ENCODE peak calls at places on chromosomes 11 and 22, in nine cellular contexts. S is testis, T is bronchial epithelial cell, B is A673, H is mucosa of descending colon, K is AG04450, L is lower leg skin, F is OCI-LY7, Q is stomach. N is an unnamed sample.

GRCh38 chr22:19837915-19838314 is 16.8 kb downstream of the GNB1L start:
- DNase-seq in F (no peak), H (no peak), K (no peak), L (no peak), T (no peak), S (no peak), B (no peak), Q (no peak), N (no peak)

GRCh38 chr11:78295991-78296930 is 107.5 kb downstream of the USP35 start:
- DNase-seq in K (no peak), H (no peak), S (no peak), B (peak; percentile 32), F (no peak), Q (no peak), L (no peak), T (no peak), N (peak; percentile 51)

GRCh38 chr11:58628446-58628845 is 6.0 kb downstream of the CNTF start:
- DNase-seq in S (no peak), L (no peak), H (no peak), T (no peak), B (no peak), K (no peak), F (no peak), Q (no peak), N (peak; percentile 60)

GRCh38 chr11:57644748-57645715 is 4.7 kb downstream of the YPEL4 start:
- DNase-seq in H (peak; percentile 84), S (peak; percentile 87), T (peak; percentile 56), Q (peak; percentile 85), L (peak; percentile 97), K (no peak), B (peak; percentile 89), F (peak; percentile 86), N (no peak)

GRCh38 chr11:71488968-71489265 is 35.9 kb downstream of the NADSYN1 start:
- DNase-seq in S (no peak), K (no peak), B (no peak), F (no peak), L (peak; percentile 66), Q (no peak), H (no peak), T (no peak), N (no peak)

GRCh38 chr11:117464778-117465177 is 137.1 kb downstream of the CEP164 start:
- DNase-seq in L (no peak), S (no peak), H (no peak), F (no peak), T (no peak), B (no peak), Q (no peak), K (no peak), N (no peak)

GRCh38 chr11:2932850-2933251 is 3.6 kb upstream of the PHLDA2 start:
- DNase-seq in S (no peak), K (no peak), B (no peak), F (no peak), Q (no peak), T (peak; percentile 72), H (peak; percentile 30), L (no peak), N (no peak)

GRCh38 chr11:2099523-2100316 is 39.5 kb downstream of the IGF2 start:
- DNase-seq in H (peak; percentile 74), F (no peak), Q (peak; percentile 85), S (peak; percentile 62), L (no peak), B (no peak), K (no peak), T (peak; percentile 83), N (no peak)

GRCh38 chr22:38316340-38317236 is 645 bp downstream of the CSNK1E start:
- DNase-seq in S (peak; percentile 79), Q (peak; percentile 66), F (peak; percentile 54), L (peak; percentile 94), H (peak; percentile 80), B (peak; percentile 71), K (no peak), T (no peak), N (no peak)

GRCh38 chr22:38317237-38317994 is at the start of gene CSNK1E:
- DNase-seq in F (peak; percentile 79), L (peak; percentile 96), Q (peak; percentile 86), K (no peak), H (peak; percentile 88), B (peak; percentile 80), S (peak; percentile 79), T (no peak), N (no peak)

GRCh38 chr22:38315801-38316339 is 1.4 kb downstream of the CSNK1E start:
- DNase-seq in L (no peak), B (peak; percentile 46), Q (no peak), F (peak; percentile 48), S (no peak), T (no peak), K (no peak), H (no peak), N (no peak)

GRCh38 chr22:38318792-38319773 is 1.9 kb upstream of the CSNK1E start:
- DNase-seq in S (no peak), K (no peak), H (no peak), B (no peak), L (no peak), F (no peak), Q (no peak), T (no peak), N (no peak)

DNA sequence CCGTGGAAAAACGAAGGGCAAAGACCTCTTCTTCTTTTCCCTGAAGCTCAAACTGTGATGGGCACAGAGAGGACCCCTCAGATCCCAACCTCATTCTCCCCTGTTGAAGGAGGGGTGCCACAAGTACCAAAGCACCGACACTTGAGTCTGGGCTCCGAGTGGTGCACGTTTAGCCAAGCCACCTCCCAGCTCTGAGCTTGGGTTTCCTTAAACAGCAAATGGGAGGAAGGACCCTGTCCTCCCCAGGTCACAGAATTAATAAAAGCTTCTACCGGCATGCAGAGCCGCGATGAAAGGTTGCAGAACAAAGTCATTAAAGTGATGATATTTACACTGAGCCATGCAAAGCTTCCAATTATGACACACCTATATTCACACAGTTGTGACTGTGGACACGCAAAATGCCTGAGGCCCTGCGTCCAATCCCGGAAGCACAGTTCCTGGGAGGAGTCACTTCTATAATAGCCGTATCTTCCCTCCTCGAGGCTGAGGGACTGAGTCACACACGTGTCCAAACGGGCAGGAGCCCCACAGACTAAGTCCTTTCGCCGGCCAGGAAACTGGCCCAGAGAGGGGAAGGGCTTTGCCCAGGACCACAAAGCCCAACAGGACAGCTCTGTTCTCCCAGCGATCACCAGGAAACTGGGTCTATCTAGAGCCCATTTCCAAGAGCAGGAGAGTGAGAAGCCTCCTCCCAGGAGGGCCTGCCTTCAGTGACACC is 922 bp upstream of the CSNK1E start:
- DNase-seq in T (peak; percentile 99), F (no peak), L (peak; percentile 95), B (peak; percentile 81), K (peak; percentile 52), Q (peak; percentile 71), H (peak; percentile 82), S (peak; percentile 66), N (peak; percentile 78)
- H3K4me3 ChIP-seq in T (peak overlapping the region; percentile 45), F (peak overlapping the region; percentile 72), L (no peak overlapping the region), B (peak overlapping the region; percentile 53), K (peak overlapping the region; percentile 55), Q (peak overlapping the region; percentile 71), H (no peak overlapping the region), S (peak overlapping the region; percentile 56), N (peak overlapping the region; percentile 53)

GRCh38 chr11:87194985-87195820 is 157.5 kb downstream of the TMEM135 start:
- DNase-seq in L (no peak), B (peak; percentile 96), F (no peak), K (no peak), S (no peak), Q (no peak), T (no peak), H (no peak), N (no peak)
- TF ChIP-seq CTCF in L (no peak), B (no peak), F (no peak), K (no peak), S (no peak), Q (no peak), T (no peak), H (no peak), N (no peak)

GRCh38 chr22:22031183-22031560 is 48.6 kb upstream of the TOP3B start:
- DNase-seq in F (peak; percentile 77), K (no peak), L (no peak), Q (no peak), S (no peak), H (no peak), B (no peak), T (no peak), N (no peak)

GRCh38 chr22:22032099-22032905 is 49.7 kb upstream of the TOP3B start:
- DNase-seq in S (no peak), K (no peak), H (no peak), L (no peak), Q (no peak), F (peak; percentile 76), T (no peak), B (no peak), N (no peak)

GRCh38 chr22:22031571-22031970 is 49.0 kb upstream of the TOP3B start:
- DNase-seq in T (no peak), B (no peak), H (no peak), Q (no peak), K (no peak), F (no peak), S (no peak), L (no peak), N (no peak)

GRCh38 chr22:22032906-22033802 is 50.6 kb upstream of the TOP3B start:
- DNase-seq in S (no peak), L (no peak), T (no peak), K (no peak), H (no peak), B (peak; percentile 15), F (no peak), Q (no peak), N (no peak)

DNA sequence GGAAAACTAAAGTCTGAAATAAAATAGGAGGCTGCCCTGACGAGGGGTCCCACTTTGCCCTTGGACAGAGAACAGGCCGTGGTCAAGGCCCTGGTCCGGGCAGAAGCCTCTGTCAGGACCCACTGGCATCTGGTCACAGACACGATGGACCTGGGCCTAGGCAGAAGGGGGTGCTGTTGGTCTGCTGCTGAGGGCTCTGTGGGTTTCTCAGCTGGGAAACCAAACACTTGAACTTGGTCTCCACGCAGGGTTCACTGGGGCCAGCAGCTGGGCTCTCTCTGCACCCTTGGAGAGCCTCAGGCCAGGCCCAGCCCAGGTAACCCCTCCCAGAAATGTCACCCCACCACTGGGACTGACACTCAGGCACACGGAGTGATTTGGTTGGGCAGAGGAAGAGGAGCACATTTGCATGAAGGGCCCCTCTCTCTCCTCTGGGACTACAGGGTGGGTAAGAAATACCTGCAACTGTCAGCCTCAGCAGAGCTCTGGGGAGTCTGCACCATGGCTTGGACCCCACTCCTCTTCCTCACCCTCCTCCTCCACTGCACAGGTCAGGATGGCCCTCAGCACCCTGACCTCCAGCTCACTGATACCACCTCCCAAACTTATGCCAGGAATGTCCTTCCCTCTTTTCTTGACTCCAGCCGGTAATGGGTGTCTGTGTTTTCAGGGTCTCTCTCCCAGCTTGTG is 48.1 kb upstream of the TOP3B start:
- DNase-seq in H (no peak), F (peak; percentile 96), Q (no peak), K (no peak), S (peak; percentile 27), B (no peak), T (no peak), L (no peak), N (no peak)
- H3K4me3 ChIP-seq in H (no peak overlapping the region), F (peak overlapping the region; percentile 68), Q (no peak overlapping the region), K (no peak overlapping the region), S (no peak overlapping the region), B (no peak overlapping the region), T (no peak overlapping the region), L (no peak overlapping the region), N (no peak overlapping the region)

DNA sequence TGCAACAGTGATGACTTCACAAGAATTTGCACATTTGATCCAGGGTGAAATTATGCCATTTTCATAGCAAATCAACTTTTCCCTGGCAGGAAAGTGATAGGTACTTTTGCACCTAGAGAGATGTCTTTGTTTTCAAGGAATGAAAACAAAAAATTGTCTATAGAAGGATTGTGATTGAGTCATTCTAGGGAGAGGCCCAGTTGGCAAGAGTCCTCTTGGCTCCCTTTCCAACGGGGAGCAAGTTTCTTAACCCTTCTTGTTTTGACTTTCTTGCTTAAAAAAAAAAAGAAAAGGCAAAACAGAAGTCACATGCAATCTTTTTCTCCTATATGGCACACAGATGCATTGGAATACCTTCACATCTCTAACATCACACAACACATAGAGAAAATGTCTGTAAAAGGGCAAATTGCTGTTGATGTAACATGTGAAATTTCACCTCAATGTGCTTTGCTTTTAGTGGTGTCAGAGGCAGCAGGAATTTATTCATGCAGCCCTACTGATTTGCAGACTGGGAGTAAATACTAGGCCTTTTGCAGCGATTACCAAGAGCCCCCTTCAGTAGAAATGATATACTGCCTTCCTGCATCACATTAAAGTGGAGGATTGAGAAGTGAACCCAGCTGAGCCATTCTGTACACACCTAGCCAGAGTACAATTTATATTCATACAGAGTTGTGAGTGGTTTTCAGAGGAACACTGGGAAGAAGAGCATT is 290.7 kb upstream of the MPPED2 start:
- DNase-seq in L (no peak), F (no peak), K (no peak), Q (no peak), B (no peak), S (no peak), H (no peak), T (peak; percentile 16), N (no peak)
- TF ChIP-seq CTCF in L (no peak), F (no peak), K (no peak), Q (no peak), B (no peak), S (no peak), H (no peak), T (no peak), N (no peak)

N was measured in retinal pigment epithelial cell.